ENCODE peak calls at places on chromosome 5, in seven cellular contexts. J is HFF-Myc; Q is nephron progenitor cell; A is body of pancreas; F is CD8-positive, alpha-beta T cell; S is fibroblast of pulmonary artery; K is fibroblast of lung. W is an unnamed sample.

GRCh38 chr5:172854451-172854871 is 20.4 kb downstream of the ERGIC1 start:
- DNase-seq in J (no peak), Q (no peak), A (no peak), F (peak; percentile 27), S (no peak), K (peak; percentile 77), W (no peak)

GRCh38 chr5:120160120-120160895 is 303.8 kb upstream of the PRR16 start:
- DNase-seq in J (no peak), Q (no peak), A (no peak), F (no peak), S (peak; percentile 45), K (peak; percentile 86), W (no peak)

GRCh38 chr5:144156767-144157171 is 13.7 kb downstream of the YIPF5 start:
- DNase-seq in J (no peak), Q (no peak), A (no peak), F (no peak), S (peak; percentile 53), K (no peak), W (no peak)

GRCh38 chr5:40437452-40437861 is 242.3 kb upstream of the PTGER4 start:
- DNase-seq in J (no peak), Q (no peak), A (peak; percentile 42), F (peak; percentile 38), S (peak; percentile 48), K (peak; percentile 81), W (peak; percentile 31)

GRCh38 chr5:69024241-69024651 is 69.6 kb upstream of the SLC30A5 start:
- DNase-seq in J (peak; percentile 27), Q (no peak), A (peak; percentile 37), F (no peak), S (peak; percentile 67), K (peak; percentile 61), W (peak; percentile 38)

GRCh38 chr5:135218486-135218755 is 180.6 kb downstream of the MACROH2A1 start:
- DNase-seq in J (no peak), Q (no peak), A (no peak), F (no peak), S (no peak), K (no peak), W (no peak)

GRCh38 chr5:12016149-12016740 is 112.0 kb upstream of the CTNND2 start:
- DNase-seq in J (no peak), Q (no peak), A (no peak), F (no peak), S (no peak), K (no peak), W (no peak)

GRCh38 chr5:167798427-167798826 is 493.0 kb upstream of the WWC1 start:
- DNase-seq in J (no peak), Q (no peak), A (no peak), F (no peak), S (no peak), K (no peak), W (no peak)

GRCh38 chr5:147466581-147466980 is 43.3 kb downstream of the DPYSL3 start:
- DNase-seq in J (no peak), Q (no peak), A (no peak), F (no peak), S (no peak), K (no peak), W (no peak)

GRCh38 chr5:114565871-114566270 is 204.0 kb downstream of the KCNN2 start:
- DNase-seq in J (no peak), Q (no peak), A (no peak), F (no peak), S (no peak), K (no peak), W (no peak)

GRCh38 chr5:59741599-59741998 is 151.9 kb downstream of the PDE4D start:
- DNase-seq in J (no peak), Q (no peak), A (no peak), F (no peak), S (no peak), K (no peak), W (no peak)

GRCh38 chr5:96149546-96149945 is 187.9 kb upstream of the ELL2 start:
- DNase-seq in J (no peak), Q (no peak), A (no peak), F (no peak), S (peak; percentile 17), K (no peak), W (no peak)

GRCh38 chr5:80408976-80409926 is 1.4 kb downstream of the ZFYVE16 start:
- DNase-seq in J (no peak), Q (no peak), A (no peak), F (no peak), S (peak; percentile 26), K (peak; percentile 38), W (no peak)

GRCh38 chr5:149822310-149822709 is 92.2 kb downstream of the PPARGC1B start:
- DNase-seq in J (no peak), Q (no peak), A (no peak), F (no peak), S (no peak), K (no peak), W (no peak)

GRCh38 chr5:127941646-127942045 is 141.9 kb upstream of the SLC12A2 start:
- DNase-seq in J (no peak), Q (no peak), A (no peak), F (no peak), S (no peak), K (no peak), W (no peak)

GRCh38 chr5:14364096-14364495 is 217.5 kb upstream of the OTULINL start:
- DNase-seq in J (no peak), Q (no peak), A (no peak), F (no peak), S (peak; percentile 38), K (peak; percentile 33), W (no peak)

GRCh38 chr5:157148734-157149615 is 6.3 kb upstream of the MED7 start:
- DNase-seq in J (peak; percentile 39), Q (peak; percentile 73), A (peak; percentile 69), F (peak; percentile 85), S (peak; percentile 75), K (peak; percentile 65), W (peak; percentile 86)

GRCh38 chr5:16490911-16491310 is 25.3 kb upstream of the ZNF622 start:
- DNase-seq in J (no peak), Q (no peak), A (no peak), F (no peak), S (no peak), K (no peak), W (no peak)

GRCh38 chr5:78527054-78527884 is 121.3 kb downstream of the LHFPL2 start:
- DNase-seq in J (peak; percentile 44), Q (no peak), A (peak; percentile 83), F (no peak), S (peak; percentile 98), K (peak; percentile 91), W (no peak)

GRCh38 chr5:101136454-101136853 is 233.4 kb upstream of the ST8SIA4 start:
- DNase-seq in J (no peak), Q (no peak), A (no peak), F (no peak), S (no peak), K (no peak), W (no peak)

GRCh38 chr5:35458824-35459207 is 158.8 kb upstream of the SPEF2 start:
- DNase-seq in J (no peak), Q (no peak), A (peak; percentile 41), F (no peak), S (no peak), K (no peak), W (no peak)

GRCh38 chr5:163005949-163006348 is 431.4 kb upstream of the CCNG1 start:
- DNase-seq in J (no peak), Q (no peak), A (no peak), F (no peak), S (no peak), K (no peak), W (no peak)
- TF ChIP-seq CTCF in J (no peak), Q (peak; percentile 17), A (no peak), F (no peak), S (no peak), K (no peak), W (no peak)

GRCh38 chr5:111574316-111574715 is 62.0 kb upstream of the STARD4 start:
- DNase-seq in J (no peak), Q (no peak), A (no peak), F (no peak), S (no peak), K (no peak), W (no peak)
- TF ChIP-seq CTCF in J (no peak), Q (no peak), A (no peak), F (no peak), S (no peak), K (no peak), W (no peak)

DNA sequence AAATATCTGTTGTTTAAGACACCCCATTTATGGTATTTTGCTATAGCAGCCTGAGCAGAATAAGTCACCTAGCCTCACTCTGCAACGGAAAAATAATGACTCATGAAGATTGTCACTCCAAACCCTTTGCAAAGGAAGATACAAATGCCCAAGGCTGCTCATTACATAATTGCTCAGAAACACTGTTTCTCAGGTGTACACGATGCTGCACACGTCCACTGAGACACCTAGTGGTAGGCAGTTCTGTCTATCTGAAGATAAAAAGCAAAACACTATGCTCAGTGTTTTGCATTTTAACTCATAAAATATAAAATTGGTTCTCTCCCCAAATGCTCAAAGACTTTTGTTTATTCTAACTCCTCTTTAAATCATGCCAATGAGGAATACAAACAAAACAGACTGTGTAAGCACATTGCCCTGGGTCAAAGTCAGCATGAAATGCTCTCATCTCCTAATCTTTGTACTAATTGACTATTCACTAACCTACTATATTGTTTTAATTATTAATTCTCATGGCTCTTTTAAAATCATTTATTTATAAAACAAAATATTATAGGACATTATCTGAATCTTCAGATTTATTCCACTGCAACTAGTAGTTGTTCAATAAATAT is 7.7 kb upstream of the TSLP start:
- DNase-seq in J (no peak), Q (no peak), A (no peak), F (no peak), S (no peak), K (peak; percentile 14), W (peak; percentile 34)
- TF ChIP-seq CTCF in J (peak; percentile 54), Q (peak; percentile 26), A (no peak), F (no peak), S (peak; percentile 48), K (peak; percentile 48), W (peak; percentile 51)

GRCh38 chr5:138983984-138984383 is 108.8 kb upstream of the LRRTM2 start:
- DNase-seq in J (no peak), Q (no peak), A (no peak), F (no peak), S (no peak), K (no peak), W (no peak)

GRCh38 chr5:138978085-138978484 is 103.0 kb upstream of the LRRTM2 start:
- DNase-seq in J (no peak), Q (no peak), A (no peak), F (no peak), S (peak; percentile 18), K (no peak), W (no peak)

GRCh38 chr5:138981606-138982005 is 106.5 kb upstream of the LRRTM2 start:
- DNase-seq in J (no peak), Q (no peak), A (no peak), F (no peak), S (peak; percentile 18), K (no peak), W (no peak)

GRCh38 chr5:138981131-138981530 is 106.0 kb upstream of the LRRTM2 start:
- DNase-seq in J (no peak), Q (no peak), A (no peak), F (no peak), S (peak; percentile 71), K (peak; percentile 16), W (no peak)

DNA sequence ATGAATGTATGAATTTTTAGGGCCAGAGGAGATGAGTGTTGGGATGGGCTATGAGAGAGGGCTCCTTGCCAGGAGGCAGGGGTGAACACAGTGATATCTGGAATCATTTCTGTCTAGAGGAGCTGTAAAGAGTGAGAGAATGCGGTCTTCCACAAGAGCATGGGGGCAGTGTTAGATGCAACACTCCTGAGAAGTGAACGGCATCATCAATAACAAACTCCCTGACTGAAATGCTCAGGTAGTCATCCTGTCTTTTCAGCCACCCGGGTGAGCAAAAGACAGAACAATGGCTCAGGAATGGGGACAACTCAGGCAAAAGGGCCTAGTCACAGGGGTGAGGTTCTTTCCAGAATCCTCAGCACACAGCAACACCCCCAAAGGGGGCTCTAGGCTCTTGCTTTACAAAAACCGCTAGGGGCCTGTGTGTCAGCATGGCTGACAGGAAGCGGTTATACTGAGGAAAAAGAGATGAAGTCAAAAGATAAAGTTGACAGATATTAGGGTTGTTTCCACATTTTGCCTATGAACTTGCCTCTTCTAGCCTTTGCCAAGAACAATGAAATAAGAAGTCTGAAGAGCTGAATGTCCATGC is 104.6 kb upstream of the LRRTM2 start:
- DNase-seq in J (no peak), Q (no peak), A (no peak), F (peak; percentile 22), S (no peak), K (no peak), W (no peak)
- TF ChIP-seq CTCF in J (no peak), Q (no peak), A (no peak), F (no peak), S (no peak), K (no peak), W (no peak)